ENCODE peak calls at places on chromosomes 1 and 21, in five cellular contexts. One of them, this sample, is unnamed.

GRCh38 chr1:161784963-161785362 is 18.8 kb downstream of the ATF6 start:
- DNase-seq in fibroblast of the aortic adventitia: no peak
- DNase-seq in tibial nerve: no peak
- DNase-seq in hepatocyte: no peak
- DNase-seq in psoas muscle: peak; percentile 16
- DNase-seq in this sample: no peak

GRCh38 chr21:42220138-42220701 is 1.3 kb downstream of the ABCG1 start:
- DNase-seq in hepatocyte: peak; percentile 92
- DNase-seq in fibroblast of the aortic adventitia: peak; percentile 70
- DNase-seq in psoas muscle: peak; percentile 48
- DNase-seq in tibial nerve: peak; percentile 59
- DNase-seq in this sample: no peak

GRCh38 chr1:20964540-20965484 is 177.7 kb upstream of the HP1BP3 start:
- DNase-seq in psoas muscle: no peak
- DNase-seq in hepatocyte: peak; percentile 46
- DNase-seq in fibroblast of the aortic adventitia: peak; percentile 35
- DNase-seq in tibial nerve: peak; percentile 5
- DNase-seq in this sample: no peak

GRCh38 chr1:234634387-234634786 is 24.4 kb upstream of the IRF2BP2 start:
- DNase-seq in tibial nerve: no peak
- DNase-seq in hepatocyte: no peak
- DNase-seq in fibroblast of the aortic adventitia: no peak
- DNase-seq in psoas muscle: no peak
- DNase-seq in this sample: no peak

GRCh38 chr1:181772714-181773113 is 288.8 kb downstream of the ZNF648 start:
- DNase-seq in hepatocyte: no peak
- DNase-seq in fibroblast of the aortic adventitia: no peak
- DNase-seq in tibial nerve: no peak
- DNase-seq in psoas muscle: no peak
- DNase-seq in this sample: no peak

GRCh38 chr1:247056071-247056470 is 22.5 kb downstream of the ZNF670 start:
- DNase-seq in psoas muscle: no peak
- DNase-seq in hepatocyte: no peak
- DNase-seq in fibroblast of the aortic adventitia: no peak
- DNase-seq in tibial nerve: no peak
- DNase-seq in this sample: no peak

GRCh38 chr1:229024528-229025119 is 246.3 kb upstream of the RAB4A start:
- DNase-seq in psoas muscle: peak; percentile 73
- DNase-seq in hepatocyte: peak; percentile 85
- DNase-seq in fibroblast of the aortic adventitia: peak; percentile 79
- DNase-seq in tibial nerve: peak; percentile 58
- DNase-seq in this sample: no peak

GRCh38 chr1:237042892-237043576 is 1.1 kb downstream of the RYR2 start:
- DNase-seq in psoas muscle: no peak
- DNase-seq in fibroblast of the aortic adventitia: no peak
- DNase-seq in tibial nerve: no peak
- DNase-seq in hepatocyte: peak; percentile 18
- DNase-seq in this sample: no peak

GRCh38 chr1:198929961-198930599 is 291.2 kb downstream of the PTPRC start:
- DNase-seq in fibroblast of the aortic adventitia: no peak
- DNase-seq in hepatocyte: peak; percentile 21
- DNase-seq in psoas muscle: no peak
- DNase-seq in tibial nerve: no peak
- DNase-seq in this sample: no peak

GRCh38 chr1:12488666-12489354 is 129.2 kb downstream of the DHRS3 start:
- DNase-seq in psoas muscle: no peak
- DNase-seq in hepatocyte: no peak
- DNase-seq in fibroblast of the aortic adventitia: no peak
- DNase-seq in tibial nerve: no peak
- DNase-seq in this sample: no peak

GRCh38 chr1:228010921-228011320 is 4.1 kb downstream of the WNT3A start:
- DNase-seq in tibial nerve: no peak
- DNase-seq in psoas muscle: no peak
- DNase-seq in fibroblast of the aortic adventitia: no peak
- DNase-seq in hepatocyte: no peak
- DNase-seq in this sample: peak; percentile 62

GRCh38 chr1:204837440-204838084 is 33.1 kb upstream of the NFASC start:
- DNase-seq in psoas muscle: no peak
- DNase-seq in tibial nerve: no peak
- DNase-seq in fibroblast of the aortic adventitia: peak; percentile 77
- DNase-seq in hepatocyte: peak; percentile 88
- DNase-seq in this sample: peak; percentile 76

GRCh38 chr1:93758842-93759515 is 77.3 kb upstream of the BCAR3 start:
- DNase-seq in hepatocyte: peak; percentile 52
- DNase-seq in fibroblast of the aortic adventitia: peak; percentile 92
- DNase-seq in psoas muscle: peak; percentile 24
- DNase-seq in tibial nerve: no peak
- DNase-seq in this sample: no peak

GRCh38 chr1:200673952-200674823 is 4.5 kb upstream of the DDX59 start:
- DNase-seq in tibial nerve: no peak
- DNase-seq in hepatocyte: no peak
- DNase-seq in fibroblast of the aortic adventitia: no peak
- DNase-seq in psoas muscle: no peak
- DNase-seq in this sample: no peak

GRCh38 chr1:114695430-114696093 is at the start of gene AMPD1:
- DNase-seq in fibroblast of the aortic adventitia: peak; percentile 33
- DNase-seq in hepatocyte: no peak
- DNase-seq in psoas muscle: no peak
- DNase-seq in tibial nerve: no peak
- DNase-seq in this sample: no peak

GRCh38 chr1:56625823-56626222 is 19.3 kb upstream of the PRKAA2 start:
- DNase-seq in fibroblast of the aortic adventitia: no peak
- DNase-seq in tibial nerve: no peak
- DNase-seq in hepatocyte: no peak
- DNase-seq in psoas muscle: no peak
- DNase-seq in this sample: no peak

GRCh38 chr1:19606817-19607706 is 37.0 kb upstream of the NBL1 start:
- DNase-seq in fibroblast of the aortic adventitia: no peak
- DNase-seq in hepatocyte: no peak
- DNase-seq in psoas muscle: no peak
- DNase-seq in tibial nerve: no peak
- DNase-seq in this sample: no peak

GRCh38 chr21:37032877-37033471 is 26.5 kb downstream of the RIPPLY3 start:
- DNase-seq in tibial nerve: no peak
- DNase-seq in psoas muscle: no peak
- DNase-seq in fibroblast of the aortic adventitia: peak; percentile 61
- DNase-seq in hepatocyte: peak; percentile 23
- DNase-seq in this sample: no peak

GRCh38 chr1:172544481-172545104 is 11.6 kb downstream of the SUCO start:
- DNase-seq in fibroblast of the aortic adventitia: no peak
- DNase-seq in hepatocyte: no peak
- DNase-seq in psoas muscle: no peak
- DNase-seq in tibial nerve: no peak
- DNase-seq in this sample: no peak

GRCh38 chr1:52365091-52365745 is 787 bp downstream of the CC2D1B start:
- DNase-seq in fibroblast of the aortic adventitia: peak; percentile 63
- DNase-seq in tibial nerve: peak; percentile 44
- DNase-seq in hepatocyte: peak; percentile 81
- DNase-seq in psoas muscle: peak; percentile 67
- DNase-seq in this sample: no peak

GRCh38 chr1:94579876-94580294 is 38.3 kb upstream of the F3 start:
- DNase-seq in psoas muscle: peak; percentile 17
- DNase-seq in fibroblast of the aortic adventitia: peak; percentile 95
- DNase-seq in hepatocyte: peak; percentile 82
- DNase-seq in tibial nerve: no peak
- DNase-seq in this sample: no peak

GRCh38 chr1:116075981-116076380 is 35.2 kb upstream of the MAB21L3 start:
- DNase-seq in tibial nerve: no peak
- DNase-seq in fibroblast of the aortic adventitia: peak; percentile 23
- DNase-seq in psoas muscle: no peak
- DNase-seq in hepatocyte: peak; percentile 12
- DNase-seq in this sample: no peak

GRCh38 chr1:162055062-162055461 is 14.4 kb upstream of the NOS1AP start:
- DNase-seq in psoas muscle: no peak
- DNase-seq in fibroblast of the aortic adventitia: peak; percentile 73
- DNase-seq in tibial nerve: no peak
- DNase-seq in hepatocyte: peak; percentile 47
- DNase-seq in this sample: no peak

GRCh38 chr21:25329227-25329626 is 278.1 kb downstream of the MRPL39 start:
- DNase-seq in hepatocyte: no peak
- DNase-seq in tibial nerve: no peak
- DNase-seq in psoas muscle: no peak
- DNase-seq in fibroblast of the aortic adventitia: peak; percentile 95
- DNase-seq in this sample: no peak

GRCh38 chr1:175935566-175936115 is 192.2 kb upstream of the TNR start:
- DNase-seq in fibroblast of the aortic adventitia: no peak
- DNase-seq in psoas muscle: no peak
- DNase-seq in tibial nerve: no peak
- DNase-seq in hepatocyte: no peak
- DNase-seq in this sample: no peak

GRCh38 chr21:14862794-14863720 is 201.7 kb downstream of the NRIP1 start:
- DNase-seq in tibial nerve: no peak
- DNase-seq in fibroblast of the aortic adventitia: peak; percentile 59
- DNase-seq in psoas muscle: no peak
- DNase-seq in hepatocyte: peak; percentile 52
- DNase-seq in this sample: no peak

GRCh38 chr21:31136891-31137290 is 98.6 kb upstream of the KRTAP19-8 start:
- DNase-seq in fibroblast of the aortic adventitia: peak; percentile 23
- DNase-seq in hepatocyte: peak; percentile 30
- DNase-seq in psoas muscle: no peak
- DNase-seq in tibial nerve: no peak
- DNase-seq in this sample: no peak
- TF ChIP-seq CTCF in fibroblast of the aortic adventitia: no peak
- TF ChIP-seq CTCF in hepatocyte: no peak
- TF ChIP-seq CTCF in psoas muscle: no peak
- TF ChIP-seq CTCF in tibial nerve: no peak
- TF ChIP-seq CTCF in this sample: no peak

DNA sequence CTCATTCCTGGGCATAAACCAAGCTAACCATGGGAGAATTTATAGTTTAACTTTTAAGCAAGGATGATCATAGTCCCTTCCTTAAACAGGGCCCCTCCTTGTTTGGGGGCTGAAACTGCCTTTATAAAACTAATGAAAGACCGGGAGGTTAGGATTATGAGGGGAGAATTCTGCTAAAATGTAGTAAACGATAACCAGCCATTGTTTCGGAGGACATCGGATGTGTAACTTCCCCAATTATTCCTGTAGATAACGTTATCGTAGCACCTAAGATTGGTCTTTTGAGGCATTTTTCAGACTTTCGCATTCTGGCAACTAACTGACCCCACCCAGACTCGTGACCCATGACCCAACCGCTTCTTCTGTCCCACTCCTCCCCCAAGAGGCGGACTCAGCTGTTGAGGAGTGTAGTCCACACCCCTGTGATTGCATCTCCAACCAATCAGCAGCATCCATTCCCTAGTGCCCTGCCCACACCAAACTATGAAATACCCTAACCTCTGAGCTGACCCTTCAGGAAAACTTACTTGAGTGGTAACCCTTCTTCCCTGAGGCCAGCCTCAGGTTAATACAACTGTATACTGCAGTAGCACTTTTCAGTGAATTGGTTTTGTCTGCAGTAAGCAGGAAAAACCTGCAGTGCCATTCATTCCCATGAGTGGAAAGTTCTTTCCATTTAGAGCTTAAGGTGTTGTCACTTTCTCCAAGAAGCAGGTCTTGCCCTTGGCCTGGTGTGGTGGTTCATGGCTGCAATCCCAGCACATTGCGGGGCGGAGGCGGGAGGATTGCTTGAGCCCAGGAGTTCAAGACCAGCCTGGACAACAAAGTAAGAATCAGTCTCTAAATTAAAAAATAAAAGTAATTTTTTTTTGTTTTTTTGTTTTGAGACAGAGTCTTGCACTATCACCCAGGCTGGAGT is 823 bp upstream of the SYF2 start:
- DNase-seq in tibial nerve: peak; percentile 89
- DNase-seq in hepatocyte: peak; percentile 91
- DNase-seq in psoas muscle: peak; percentile 82
- DNase-seq in fibroblast of the aortic adventitia: peak; percentile 90
- DNase-seq in this sample: no peak
- TF ChIP-seq CTCF in tibial nerve: no peak
- TF ChIP-seq CTCF in hepatocyte: no peak
- TF ChIP-seq CTCF in psoas muscle: no peak
- TF ChIP-seq CTCF in fibroblast of the aortic adventitia: no peak
- TF ChIP-seq CTCF in this sample: no peak

DNA sequence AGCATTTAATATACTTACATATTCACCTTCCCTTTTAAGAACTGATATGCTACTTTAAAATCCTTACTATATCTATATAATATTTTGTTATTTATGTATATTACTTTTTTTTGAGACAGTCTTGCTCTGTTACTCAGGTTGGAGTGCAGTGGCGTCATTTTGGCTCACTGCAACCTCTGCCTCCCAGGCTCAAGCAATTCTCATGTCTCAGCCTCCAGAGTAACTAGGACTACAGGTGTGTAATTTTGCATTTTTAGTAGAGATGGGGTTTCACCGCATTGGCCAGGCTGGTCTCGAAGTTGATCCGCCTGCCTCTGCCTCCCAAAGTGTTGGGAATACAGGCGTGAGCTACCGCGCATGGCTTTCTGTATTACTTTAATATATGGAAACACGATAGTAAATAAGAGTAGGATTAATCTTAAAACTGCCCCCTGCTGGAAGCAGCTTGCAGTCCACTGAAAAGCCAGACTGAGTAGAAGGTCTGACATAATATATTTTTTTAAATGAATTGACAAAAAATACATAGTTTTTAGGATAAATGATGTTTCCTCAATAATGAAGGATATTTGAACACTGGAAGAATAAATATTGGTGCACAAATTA is 24.4 kb downstream of the RCAN3 start:
- DNase-seq in hepatocyte: no peak
- DNase-seq in tibial nerve: peak; percentile 17
- DNase-seq in fibroblast of the aortic adventitia: peak; percentile 21
- DNase-seq in psoas muscle: no peak
- DNase-seq in this sample: no peak
- TF ChIP-seq CTCF in hepatocyte: peak; percentile 41
- TF ChIP-seq CTCF in tibial nerve: peak; percentile 24
- TF ChIP-seq CTCF in fibroblast of the aortic adventitia: peak; percentile 62
- TF ChIP-seq CTCF in psoas muscle: peak; percentile 27
- TF ChIP-seq CTCF in this sample: peak; percentile 76

GRCh38 chr1:110438883-110439282 is 12.1 kb upstream of the PROK1 start:
- DNase-seq in hepatocyte: no peak
- DNase-seq in fibroblast of the aortic adventitia: peak; percentile 24
- DNase-seq in psoas muscle: no peak
- DNase-seq in tibial nerve: no peak
- DNase-seq in this sample: no peak
- TF ChIP-seq CTCF in hepatocyte: no peak
- TF ChIP-seq CTCF in fibroblast of the aortic adventitia: no peak
- TF ChIP-seq CTCF in psoas muscle: no peak
- TF ChIP-seq CTCF in tibial nerve: no peak
- TF ChIP-seq CTCF in this sample: no peak

This sample was measured in type B pancreatic cell.